ENCODE peak calls at places on chromosome 21, in four cellular contexts. One of them, this sample, is unnamed.

GRCh38 chr21:32190491-32191144 is 88.2 kb downstream of the MIS18A start:
- DNase-seq in B cell: no peak
- DNase-seq in heart left ventricle: no peak
- DNase-seq in endodermal cell: no peak
- DNase-seq in this sample: no peak

GRCh38 chr21:20341431-20341830 is 656.8 kb upstream of the NCAM2 start:
- DNase-seq in endodermal cell: no peak
- DNase-seq in B cell: no peak
- DNase-seq in heart left ventricle: no peak
- DNase-seq in this sample: no peak

GRCh38 chr21:27371688-27372331 is 404.9 kb upstream of the ADAMTS5 start:
- DNase-seq in B cell: no peak
- DNase-seq in heart left ventricle: no peak
- DNase-seq in endodermal cell: no peak
- DNase-seq in this sample: no peak

GRCh38 chr21:24545807-24546361 is 1061.4 kb downstream of the MRPL39 start:
- DNase-seq in endodermal cell: no peak
- DNase-seq in heart left ventricle: peak
- DNase-seq in B cell: no peak
- DNase-seq in this sample: no peak

GRCh38 chr21:24032709-24033232 is 1574.5 kb downstream of the MRPL39 start:
- DNase-seq in B cell: no peak
- DNase-seq in endodermal cell: no peak
- DNase-seq in heart left ventricle: no peak
- DNase-seq in this sample: no peak

GRCh38 chr21:34928637-34929036 is 120.5 kb downstream of the RUNX1 start:
- DNase-seq in heart left ventricle: no peak
- DNase-seq in endodermal cell: no peak
- DNase-seq in B cell: no peak
- DNase-seq in this sample: no peak

GRCh38 chr21:25307489-25307888 is 299.8 kb downstream of the MRPL39 start:
- DNase-seq in endodermal cell: no peak
- DNase-seq in B cell: no peak
- DNase-seq in heart left ventricle: no peak
- DNase-seq in this sample: no peak

GRCh38 chr21:36156815-36157670 is at the start of gene DOP1B:
- DNase-seq in endodermal cell: no peak
- DNase-seq in B cell: peak
- DNase-seq in heart left ventricle: no peak
- DNase-seq in this sample: no peak

GRCh38 chr21:33132054-33132453 is 62.1 kb downstream of the OLIG1 start:
- DNase-seq in B cell: no peak
- DNase-seq in heart left ventricle: no peak
- DNase-seq in endodermal cell: no peak
- DNase-seq in this sample: no peak

GRCh38 chr21:32380940-32381339 is 11.9 kb downstream of the URB1 start:
- DNase-seq in B cell: no peak
- DNase-seq in heart left ventricle: no peak
- DNase-seq in endodermal cell: no peak
- DNase-seq in this sample: no peak

GRCh38 chr21:46469275-46469674 is 10.6 kb downstream of the DIP2A start:
- DNase-seq in endodermal cell: peak
- DNase-seq in heart left ventricle: no peak
- DNase-seq in B cell: no peak
- DNase-seq in this sample: no peak

GRCh38 chr21:38136201-38136600 is 120.6 kb upstream of the KCNJ15 start:
- DNase-seq in endodermal cell: no peak
- DNase-seq in B cell: no peak
- DNase-seq in heart left ventricle: no peak
- DNase-seq in this sample: no peak

GRCh38 chr21:25836396-25836795 is 101.6 kb downstream of the GABPA start:
- DNase-seq in endodermal cell: no peak
- DNase-seq in B cell: no peak
- DNase-seq in heart left ventricle: no peak
- DNase-seq in this sample: no peak

GRCh38 chr21:34180826-34181359 is 107.5 kb downstream of the MRPS6 start:
- DNase-seq in endodermal cell: no peak
- DNase-seq in B cell: no peak
- DNase-seq in heart left ventricle: no peak
- DNase-seq in this sample: no peak

GRCh38 chr21:27406297-27407009 is 439.6 kb upstream of the ADAMTS5 start:
- DNase-seq in heart left ventricle: no peak
- DNase-seq in endodermal cell: no peak
- DNase-seq in B cell: no peak
- DNase-seq in this sample: no peak

GRCh38 chr21:17472592-17473271 is 40.1 kb upstream of the CXADR start:
- DNase-seq in B cell: no peak
- DNase-seq in heart left ventricle: no peak
- DNase-seq in endodermal cell: no peak
- DNase-seq in this sample: no peak

GRCh38 chr21:36994501-36995189 is 11.9 kb upstream of the RIPPLY3 start:
- DNase-seq in B cell: peak
- DNase-seq in heart left ventricle: no peak
- DNase-seq in endodermal cell: peak
- DNase-seq in this sample: no peak

GRCh38 chr21:35020902-35021301 is 28.2 kb downstream of the RUNX1 start:
- DNase-seq in B cell: no peak
- DNase-seq in endodermal cell: peak
- DNase-seq in heart left ventricle: no peak
- DNase-seq in this sample: no peak

GRCh38 chr21:42113926-42114409 is 42.9 kb downstream of the UMODL1 start:
- DNase-seq in heart left ventricle: no peak
- DNase-seq in endodermal cell: no peak
- DNase-seq in B cell: no peak
- DNase-seq in this sample: no peak
- TF ChIP-seq CTCF in heart left ventricle: no peak
- TF ChIP-seq CTCF in endodermal cell: no peak
- TF ChIP-seq CTCF in B cell: no peak
- TF ChIP-seq CTCF in this sample: no peak

DNA sequence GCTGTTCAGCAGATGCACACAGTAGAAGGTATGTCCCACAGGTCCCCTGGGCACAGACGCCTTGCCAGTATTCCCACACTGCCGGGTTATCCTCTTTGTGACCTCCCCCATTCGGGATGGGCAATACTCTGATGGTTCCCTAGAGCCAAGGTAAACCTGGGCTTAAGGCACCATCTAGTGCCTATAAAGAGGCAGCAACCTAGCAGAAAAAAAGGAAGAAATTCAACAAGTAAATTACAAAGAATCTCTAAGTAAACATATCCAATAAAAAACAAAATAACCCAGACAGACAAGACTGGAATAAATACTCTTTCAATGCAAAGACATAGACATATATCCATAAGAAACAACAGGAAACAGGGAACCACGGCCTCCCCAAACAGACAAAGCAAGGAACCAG is 39.4 kb downstream of the HSF2BP start:
- DNase-seq in endodermal cell: no peak
- DNase-seq in B cell: no peak
- DNase-seq in heart left ventricle: no peak
- DNase-seq in this sample: no peak
- TF ChIP-seq CTCF in endodermal cell: peak
- TF ChIP-seq CTCF in B cell: no peak
- TF ChIP-seq CTCF in heart left ventricle: no peak
- TF ChIP-seq CTCF in this sample: no peak

GRCh38 chr21:39726133-39726532 is 18.9 kb upstream of the IGSF5 start:
- DNase-seq in heart left ventricle: no peak
- DNase-seq in endodermal cell: no peak
- DNase-seq in B cell: no peak
- DNase-seq in this sample: no peak
- TF ChIP-seq CTCF in heart left ventricle: no peak
- TF ChIP-seq CTCF in endodermal cell: peak
- TF ChIP-seq CTCF in B cell: no peak
- TF ChIP-seq CTCF in this sample: peak

DNA sequence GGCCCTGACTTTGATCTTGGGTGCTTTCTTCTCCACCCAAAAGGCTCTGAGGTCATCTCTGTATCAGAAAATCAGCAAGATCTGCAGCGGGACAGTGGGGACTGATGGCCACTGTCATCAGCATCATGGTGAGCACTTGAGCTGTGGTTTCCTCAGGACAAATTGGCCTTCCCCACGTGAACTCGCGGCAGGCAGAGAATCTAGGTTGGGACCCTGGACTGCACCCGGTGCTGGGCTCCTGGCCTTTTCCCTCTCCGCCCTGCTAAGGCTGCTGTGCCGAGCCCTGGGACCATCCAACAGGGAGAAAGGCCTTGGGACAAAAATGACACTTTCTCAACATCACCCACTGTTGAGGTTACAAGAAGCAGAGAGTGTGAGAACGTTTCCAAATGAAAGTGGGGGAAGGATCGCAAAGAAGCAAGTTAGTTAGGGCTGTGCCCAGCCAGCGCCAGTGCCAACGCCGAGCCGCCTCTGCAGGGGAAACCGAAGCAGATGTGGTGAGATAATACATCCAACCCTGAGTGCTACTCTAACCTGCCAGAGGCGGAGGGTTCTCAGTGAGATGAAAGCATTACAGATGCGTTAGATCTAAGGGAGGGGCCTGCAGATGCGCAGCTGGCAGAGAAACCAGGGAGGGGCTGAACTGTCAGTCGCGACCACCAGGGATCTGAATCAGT is 9.1 kb upstream of the UMODL1 start:
- DNase-seq in endodermal cell: no peak
- DNase-seq in heart left ventricle: no peak
- DNase-seq in B cell: peak
- DNase-seq in this sample: no peak
- TF ChIP-seq CTCF in endodermal cell: no peak
- TF ChIP-seq CTCF in heart left ventricle: no peak
- TF ChIP-seq CTCF in B cell: no peak
- TF ChIP-seq CTCF in this sample: no peak

DNA sequence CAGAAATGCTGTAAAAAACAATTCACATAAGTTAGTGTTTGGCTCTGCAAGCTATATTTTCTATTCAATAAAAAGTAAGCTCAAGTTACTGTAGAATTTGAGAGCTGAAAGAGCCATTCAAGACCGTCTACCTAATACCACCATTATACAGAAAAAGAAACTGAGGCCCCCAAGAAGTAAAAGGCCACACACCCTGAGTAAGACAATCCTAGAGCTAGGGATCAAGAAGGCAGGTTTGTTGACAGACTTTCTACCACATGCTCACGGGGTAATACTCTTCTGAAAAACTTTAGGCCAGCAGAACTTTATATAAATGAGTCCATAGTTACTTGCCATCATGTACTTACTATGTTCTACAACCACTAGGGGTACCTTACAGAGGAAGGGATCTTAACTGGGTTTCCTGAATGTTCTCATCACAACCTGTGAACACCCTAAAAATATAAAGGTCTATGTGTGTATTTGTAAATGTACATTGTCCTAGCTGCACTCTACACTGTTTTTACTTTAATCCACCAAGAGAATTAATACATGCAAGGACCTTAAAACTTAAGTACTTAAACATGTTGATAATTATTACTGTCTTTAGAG is 2.7 kb downstream of the PSMG1 start:
- DNase-seq in endodermal cell: no peak
- DNase-seq in heart left ventricle: no peak
- DNase-seq in B cell: no peak
- DNase-seq in this sample: no peak
- TF ChIP-seq CTCF in endodermal cell: peak
- TF ChIP-seq CTCF in heart left ventricle: no peak
- TF ChIP-seq CTCF in B cell: peak
- TF ChIP-seq CTCF in this sample: peak

GRCh38 chr21:45288441-45288841 is 746 bp upstream of the POFUT2 start:
- DNase-seq in heart left ventricle: no peak
- DNase-seq in endodermal cell: peak
- DNase-seq in B cell: no peak
- DNase-seq in this sample: peak

GRCh38 chr21:45286671-45287437 is 841 bp downstream of the POFUT2 start:
- DNase-seq in heart left ventricle: no peak
- DNase-seq in B cell: no peak
- DNase-seq in endodermal cell: peak
- DNase-seq in this sample: no peak

GRCh38 chr21:45289655-45290515 is 2.2 kb upstream of the POFUT2 start:
- DNase-seq in heart left ventricle: no peak
- DNase-seq in B cell: no peak
- DNase-seq in endodermal cell: peak
- DNase-seq in this sample: peak

GRCh38 chr21:45289134-45289533 is 1.4 kb upstream of the POFUT2 start:
- DNase-seq in B cell: no peak
- DNase-seq in endodermal cell: no peak
- DNase-seq in heart left ventricle: no peak
- DNase-seq in this sample: no peak

DNA sequence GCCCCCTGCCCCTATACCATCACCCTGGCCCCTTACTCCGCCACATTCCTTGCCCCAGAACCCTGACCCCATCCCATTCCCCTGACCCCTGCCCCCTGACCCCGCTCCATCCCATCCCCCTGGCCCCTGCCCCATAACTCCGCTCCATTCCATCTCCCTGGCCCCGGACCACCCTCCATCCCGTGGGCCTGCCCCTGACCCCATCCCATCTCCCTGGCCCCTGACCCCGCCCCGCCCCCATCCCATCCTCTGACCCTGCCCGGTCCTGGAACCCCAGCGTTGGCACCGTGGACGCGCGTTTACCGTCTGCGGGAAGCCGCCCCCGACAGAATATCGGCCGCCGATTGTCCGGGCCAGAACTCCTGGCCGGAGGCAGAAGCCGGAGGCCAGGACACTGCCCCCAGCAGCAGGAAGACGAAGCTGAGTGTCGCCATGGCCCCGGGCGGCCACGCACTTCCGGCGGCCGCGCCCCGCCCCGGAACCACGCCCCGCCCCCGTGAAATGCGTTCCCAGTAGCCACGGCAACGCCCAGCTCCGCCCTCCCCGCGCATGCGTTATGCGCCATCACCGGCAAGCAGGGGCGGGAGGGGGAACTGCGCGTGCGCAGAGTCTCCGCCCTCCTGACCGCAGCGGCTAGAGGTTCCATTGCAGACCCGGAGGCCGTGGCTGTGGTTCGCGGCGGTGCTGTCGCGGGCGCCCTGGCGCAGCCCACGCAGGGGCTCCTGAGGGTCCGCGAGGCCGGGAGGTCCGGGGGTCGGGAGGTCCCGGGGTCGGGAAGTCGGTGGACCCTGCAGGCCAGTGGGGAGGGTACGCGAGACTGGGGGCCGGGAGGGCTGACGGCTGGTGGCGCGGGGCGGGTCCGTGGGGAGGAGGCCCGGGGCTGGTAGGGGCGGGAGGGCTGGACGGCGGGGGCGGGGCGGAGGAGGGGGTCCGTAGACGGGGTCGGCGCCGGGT is at the start of gene POFUT2:
- DNase-seq in B cell: peak
- DNase-seq in heart left ventricle: peak
- DNase-seq in endodermal cell: peak
- DNase-seq in this sample: peak
- TF ChIP-seq CTCF in B cell: no peak
- TF ChIP-seq CTCF in heart left ventricle: no peak
- TF ChIP-seq CTCF in endodermal cell: no peak
- TF ChIP-seq CTCF in this sample: no peak